ENCODE peak calls at places on chromosomes 5 and 9, in ten cellular contexts. T is AG08395, X is upper lobe of right lung, K is neural crest cell, A is hepatocyte, E is C1 segment of cervical spinal cord, R is ELR, O is RWPE1, Y is retinal pigment epithelial cell, S is epithelial cell of esophagus. I is an unnamed sample.

GRCh38 chr5:125311743-125312142 is 565.3 kb upstream of the ZNF608 start:
- DNase-seq in T (peak; percentile 85), X (no peak), K (no peak), A (no peak), E (no peak), R (peak; percentile 95), O (peak; percentile 91), Y (peak; percentile 54), S (peak; percentile 89), I (peak; percentile 88)

GRCh38 chr5:81268797-81269196 is 32.6 kb upstream of the ZCCHC9 start:
- DNase-seq in T (peak; percentile 77), X (no peak), K (no peak), A (peak; percentile 43), E (no peak), R (peak; percentile 91), O (peak; percentile 83), Y (peak; percentile 87), S (peak; percentile 83), I (peak; percentile 38)

GRCh38 chr5:1778138-1779020 is 21.3 kb downstream of the MRPL36 start:
- DNase-seq in T (no peak), X (no peak), K (no peak), A (no peak), E (no peak), R (no peak), O (no peak), Y (no peak), S (no peak), I (peak; percentile 9)

GRCh38 chr5:65185468-65185867 is 296.3 kb downstream of the ADAMTS6 start:
- DNase-seq in T (no peak), X (no peak), K (no peak), A (no peak), E (no peak), R (peak; percentile 72), O (no peak), Y (no peak), S (no peak), I (peak; percentile 15)

GRCh38 chr9:83620841-83621636 is 1.9 kb upstream of the IDNK start:
- DNase-seq in T (peak; percentile 64), X (no peak), K (peak; percentile 53), A (peak; percentile 77), E (peak; percentile 14), R (peak; percentile 68), O (peak; percentile 45), Y (no peak), S (peak; percentile 60), I (peak; percentile 82)

GRCh38 chr9:70229579-70229978 is 29.2 kb upstream of the SMC5 start:
- DNase-seq in T (peak; percentile 31), X (no peak), K (no peak), A (no peak), E (no peak), R (peak; percentile 66), O (no peak), Y (no peak), S (peak; percentile 54), I (no peak)

GRCh38 chr9:76373173-76373771 is 21.0 kb downstream of the RFK start:
- DNase-seq in T (peak; percentile 57), X (no peak), K (no peak), A (peak; percentile 75), E (no peak), R (peak; percentile 8), O (no peak), Y (no peak), S (peak; percentile 65), I (peak; percentile 33)

GRCh38 chr5:94908889-94909480 is 290.5 kb downstream of the SLF1 start:
- DNase-seq in T (peak; percentile 26), X (no peak), K (no peak), A (peak; percentile 67), E (no peak), R (peak; percentile 64), O (peak; percentile 43), Y (no peak), S (peak; percentile 61), I (no peak)

I was measured in trophoblast cell.